ENCODE peak calls at places on chromosomes 13 and 19, in eight cellular contexts. One of them, this sample, is unnamed. For H3K4me1, the result is how much of the 10 kb centered on the place peaks cover.

GRCh38 chr19:13134626-13135025 is 15.5 kb downstream of the STX10 start:
- DNase-seq in A549: no peak
- DNase-seq in lower lobe of right lung: peak
- DNase-seq in tibial artery: no peak
- DNase-seq in heart left ventricle: no peak
- DNase-seq in fibroblast of lung: no peak
- DNase-seq in esophagus squamous epithelium: no peak
- DNase-seq in thoracic aorta: no peak
- DNase-seq in this sample: no peak

GRCh38 chr19:13920940-13921744 is 15.1 kb downstream of the CC2D1A start:
- DNase-seq in A549: peak
- DNase-seq in lower lobe of right lung: no peak
- DNase-seq in tibial artery: no peak
- DNase-seq in heart left ventricle: no peak
- DNase-seq in fibroblast of lung: peak
- DNase-seq in esophagus squamous epithelium: no peak
- DNase-seq in thoracic aorta: no peak
- DNase-seq in this sample: no peak

GRCh38 chr19:35449347-35450043 is 1.4 kb downstream of the FFAR2 start:
- DNase-seq in A549: no peak
- DNase-seq in lower lobe of right lung: no peak
- DNase-seq in tibial artery: no peak
- DNase-seq in heart left ventricle: no peak
- DNase-seq in fibroblast of lung: no peak
- DNase-seq in esophagus squamous epithelium: no peak
- DNase-seq in thoracic aorta: no peak
- DNase-seq in this sample: no peak

GRCh38 chr13:80341098-80341701 is at the start of gene SPRY2:
- DNase-seq in A549: peak
- DNase-seq in lower lobe of right lung: peak
- DNase-seq in tibial artery: peak
- DNase-seq in heart left ventricle: peak
- DNase-seq in fibroblast of lung: peak
- DNase-seq in esophagus squamous epithelium: peak
- DNase-seq in thoracic aorta: peak
- DNase-seq in this sample: peak

GRCh38 chr13:110498327-110498726 is 63.2 kb downstream of the RAB20 start:
- DNase-seq in A549: no peak
- DNase-seq in lower lobe of right lung: no peak
- DNase-seq in tibial artery: no peak
- DNase-seq in heart left ventricle: no peak
- DNase-seq in fibroblast of lung: peak
- DNase-seq in esophagus squamous epithelium: no peak
- DNase-seq in thoracic aorta: no peak
- DNase-seq in this sample: no peak

GRCh38 chr13:51534075-51534817 is 50.0 kb upstream of the WDFY2 start:
- DNase-seq in A549: no peak
- DNase-seq in lower lobe of right lung: peak
- DNase-seq in tibial artery: peak
- DNase-seq in heart left ventricle: peak
- DNase-seq in fibroblast of lung: no peak
- DNase-seq in esophagus squamous epithelium: no peak
- DNase-seq in thoracic aorta: no peak
- DNase-seq in this sample: peak

GRCh38 chr19:1112254-1113208 is 8.7 kb downstream of the GPX4 start:
- DNase-seq in A549: no peak
- DNase-seq in lower lobe of right lung: peak
- DNase-seq in tibial artery: no peak
- DNase-seq in heart left ventricle: no peak
- DNase-seq in fibroblast of lung: no peak
- DNase-seq in esophagus squamous epithelium: no peak
- DNase-seq in thoracic aorta: no peak
- DNase-seq in this sample: no peak

GRCh38 chr19:39502640-39503417 is 4.1 kb downstream of the DLL3 start:
- DNase-seq in A549: peak
- DNase-seq in lower lobe of right lung: peak
- DNase-seq in tibial artery: no peak
- DNase-seq in heart left ventricle: peak
- DNase-seq in fibroblast of lung: peak
- DNase-seq in esophagus squamous epithelium: no peak
- DNase-seq in thoracic aorta: no peak
- DNase-seq in this sample: peak

GRCh38 chr19:43420954-43421353 is 6.3 kb downstream of the TEX101 start:
- DNase-seq in A549: no peak
- DNase-seq in lower lobe of right lung: no peak
- DNase-seq in tibial artery: no peak
- DNase-seq in heart left ventricle: no peak
- DNase-seq in fibroblast of lung: no peak
- DNase-seq in esophagus squamous epithelium: no peak
- DNase-seq in thoracic aorta: no peak
- DNase-seq in this sample: no peak

GRCh38 chr13:92461402-92461801 is 765.2 kb upstream of the GPC6 start:
- DNase-seq in A549: no peak
- DNase-seq in lower lobe of right lung: no peak
- DNase-seq in tibial artery: no peak
- DNase-seq in heart left ventricle: no peak
- DNase-seq in fibroblast of lung: no peak
- DNase-seq in esophagus squamous epithelium: no peak
- DNase-seq in thoracic aorta: no peak
- DNase-seq in this sample: no peak

GRCh38 chr13:113220141-113220598 is 10.8 kb downstream of the CUL4A start:
- DNase-seq in A549: no peak
- DNase-seq in lower lobe of right lung: no peak
- DNase-seq in tibial artery: no peak
- DNase-seq in heart left ventricle: no peak
- DNase-seq in fibroblast of lung: no peak
- DNase-seq in esophagus squamous epithelium: no peak
- DNase-seq in thoracic aorta: no peak
- DNase-seq in this sample: no peak
- H3K27ac ChIP-seq in A549: no peak
- H3K27ac ChIP-seq in lower lobe of right lung: no peak
- H3K27ac ChIP-seq in tibial artery: no peak
- H3K27ac ChIP-seq in heart left ventricle: peak
- H3K27ac ChIP-seq in fibroblast of lung: no peak
- H3K27ac ChIP-seq in esophagus squamous epithelium: no peak
- H3K27ac ChIP-seq in thoracic aorta: no peak
- H3K27ac ChIP-seq in this sample: no peak

GRCh38 chr19:46999377-46999776 is 20.3 kb upstream of the NPAS1 start:
- DNase-seq in A549: no peak
- DNase-seq in lower lobe of right lung: no peak
- DNase-seq in tibial artery: no peak
- DNase-seq in heart left ventricle: no peak
- DNase-seq in fibroblast of lung: no peak
- DNase-seq in esophagus squamous epithelium: no peak
- DNase-seq in thoracic aorta: no peak
- DNase-seq in this sample: no peak
- TF ChIP-seq CTCF in A549: no peak
- TF ChIP-seq CTCF in lower lobe of right lung: no peak
- TF ChIP-seq CTCF in tibial artery: no peak
- TF ChIP-seq CTCF in heart left ventricle: no peak
- TF ChIP-seq CTCF in fibroblast of lung: no peak
- TF ChIP-seq CTCF in esophagus squamous epithelium: no peak
- TF ChIP-seq CTCF in thoracic aorta: no peak
- TF ChIP-seq CTCF in this sample: no peak

DNA sequence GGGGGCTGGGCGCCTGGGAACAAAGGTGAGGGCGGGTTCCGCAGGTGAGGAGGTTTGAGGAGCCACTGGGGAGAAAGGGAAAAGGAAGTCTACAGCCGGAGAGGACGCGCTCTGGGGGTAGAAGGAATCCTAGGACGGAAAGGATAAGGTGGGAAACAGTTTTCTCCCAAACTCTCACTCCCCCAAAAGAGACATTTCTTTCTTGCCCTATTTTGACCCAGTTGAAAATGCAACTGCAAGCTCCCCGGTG is 651 bp upstream of the POLR1D start:
- DNase-seq in A549: no peak
- DNase-seq in lower lobe of right lung: no peak
- DNase-seq in tibial artery: no peak
- DNase-seq in heart left ventricle: no peak
- DNase-seq in fibroblast of lung: no peak
- DNase-seq in esophagus squamous epithelium: no peak
- DNase-seq in thoracic aorta: no peak
- DNase-seq in this sample: no peak
- H3K4me1 ChIP-seq in A549: under half
- H3K4me1 ChIP-seq in lower lobe of right lung: half or more
- H3K4me1 ChIP-seq in tibial artery: under half
- H3K4me1 ChIP-seq in heart left ventricle: under half
- H3K4me1 ChIP-seq in fibroblast of lung: under half
- H3K4me1 ChIP-seq in esophagus squamous epithelium: under half
- H3K4me1 ChIP-seq in thoracic aorta: under half
- H3K4me1 ChIP-seq in this sample: under half

GRCh38 chr19:57748029-57748428 is 1.4 kb downstream of the ZNF776 start:
- DNase-seq in A549: no peak
- DNase-seq in lower lobe of right lung: no peak
- DNase-seq in tibial artery: no peak
- DNase-seq in heart left ventricle: no peak
- DNase-seq in fibroblast of lung: no peak
- DNase-seq in esophagus squamous epithelium: no peak
- DNase-seq in thoracic aorta: no peak
- DNase-seq in this sample: no peak

GRCh38 chr19:57746580-57747471 is at the start of gene ZNF776:
- DNase-seq in A549: peak
- DNase-seq in lower lobe of right lung: peak
- DNase-seq in tibial artery: peak
- DNase-seq in heart left ventricle: peak
- DNase-seq in fibroblast of lung: peak
- DNase-seq in esophagus squamous epithelium: peak
- DNase-seq in thoracic aorta: peak
- DNase-seq in this sample: peak

GRCh38 chr19:57747472-57747807 is 825 bp downstream of the ZNF776 start:
- DNase-seq in A549: no peak
- DNase-seq in lower lobe of right lung: no peak
- DNase-seq in tibial artery: no peak
- DNase-seq in heart left ventricle: no peak
- DNase-seq in fibroblast of lung: no peak
- DNase-seq in esophagus squamous epithelium: no peak
- DNase-seq in thoracic aorta: no peak
- DNase-seq in this sample: no peak
- H3K27ac ChIP-seq in A549: peak
- H3K27ac ChIP-seq in lower lobe of right lung: peak
- H3K27ac ChIP-seq in tibial artery: peak
- H3K27ac ChIP-seq in heart left ventricle: peak
- H3K27ac ChIP-seq in fibroblast of lung: no peak
- H3K27ac ChIP-seq in esophagus squamous epithelium: peak
- H3K27ac ChIP-seq in thoracic aorta: no peak
- H3K27ac ChIP-seq in this sample: no peak

GRCh38 chr13:98595134-98595533 is 18.2 kb upstream of the STK24 start:
- DNase-seq in A549: no peak
- DNase-seq in lower lobe of right lung: no peak
- DNase-seq in tibial artery: no peak
- DNase-seq in heart left ventricle: no peak
- DNase-seq in fibroblast of lung: no peak
- DNase-seq in esophagus squamous epithelium: no peak
- DNase-seq in thoracic aorta: no peak
- DNase-seq in this sample: no peak

GRCh38 chr13:98599502-98600328 is 22.8 kb upstream of the STK24 start:
- DNase-seq in A549: no peak
- DNase-seq in lower lobe of right lung: no peak
- DNase-seq in tibial artery: no peak
- DNase-seq in heart left ventricle: no peak
- DNase-seq in fibroblast of lung: no peak
- DNase-seq in esophagus squamous epithelium: no peak
- DNase-seq in thoracic aorta: no peak
- DNase-seq in this sample: no peak

GRCh38 chr13:98592353-98592740 is 15.4 kb upstream of the STK24 start:
- DNase-seq in A549: no peak
- DNase-seq in lower lobe of right lung: no peak
- DNase-seq in tibial artery: no peak
- DNase-seq in heart left ventricle: no peak
- DNase-seq in fibroblast of lung: no peak
- DNase-seq in esophagus squamous epithelium: no peak
- DNase-seq in thoracic aorta: no peak
- DNase-seq in this sample: no peak

DNA sequence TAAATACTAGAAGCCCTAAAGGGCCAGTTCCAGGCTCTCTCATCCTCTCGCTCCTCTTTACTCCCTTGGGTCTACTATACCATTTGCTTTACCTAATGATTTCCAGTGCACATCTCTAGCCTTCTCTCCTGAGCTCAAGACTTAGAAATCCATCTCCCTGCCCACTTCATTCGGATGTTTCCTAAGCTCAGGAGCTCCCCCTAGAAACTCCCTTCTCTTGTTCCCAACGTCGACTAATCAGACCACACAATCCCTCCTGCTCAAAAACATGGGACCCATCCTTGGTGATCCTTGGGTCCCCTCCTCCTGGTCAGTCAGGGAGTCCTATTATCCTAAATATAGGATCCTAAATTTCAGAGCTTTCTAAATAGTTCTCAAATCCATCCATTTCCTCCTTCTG is 21.1 kb upstream of the STK24 start:
- DNase-seq in A549: no peak
- DNase-seq in lower lobe of right lung: no peak
- DNase-seq in tibial artery: no peak
- DNase-seq in heart left ventricle: no peak
- DNase-seq in fibroblast of lung: no peak
- DNase-seq in esophagus squamous epithelium: no peak
- DNase-seq in thoracic aorta: no peak
- DNase-seq in this sample: no peak
- TF ChIP-seq CTCF in A549: peak
- TF ChIP-seq CTCF in lower lobe of right lung: peak
- TF ChIP-seq CTCF in tibial artery: no peak
- TF ChIP-seq CTCF in heart left ventricle: no peak
- TF ChIP-seq CTCF in fibroblast of lung: peak
- TF ChIP-seq CTCF in esophagus squamous epithelium: no peak
- TF ChIP-seq CTCF in thoracic aorta: no peak
- TF ChIP-seq CTCF in this sample: no peak

GRCh38 chr13:45040626-45041025 is 51.3 kb downstream of the GPALPP1 start:
- DNase-seq in A549: no peak
- DNase-seq in lower lobe of right lung: no peak
- DNase-seq in tibial artery: no peak
- DNase-seq in heart left ventricle: no peak
- DNase-seq in fibroblast of lung: peak
- DNase-seq in esophagus squamous epithelium: no peak
- DNase-seq in thoracic aorta: no peak
- DNase-seq in this sample: no peak

GRCh38 chr13:45036206-45036605 is 46.9 kb downstream of the GPALPP1 start:
- DNase-seq in A549: no peak
- DNase-seq in lower lobe of right lung: no peak
- DNase-seq in tibial artery: no peak
- DNase-seq in heart left ventricle: no peak
- DNase-seq in fibroblast of lung: no peak
- DNase-seq in esophagus squamous epithelium: no peak
- DNase-seq in thoracic aorta: no peak
- DNase-seq in this sample: no peak

GRCh38 chr13:45042539-45042938 is 53.2 kb downstream of the GPALPP1 start:
- DNase-seq in A549: no peak
- DNase-seq in lower lobe of right lung: no peak
- DNase-seq in tibial artery: no peak
- DNase-seq in heart left ventricle: no peak
- DNase-seq in fibroblast of lung: peak
- DNase-seq in esophagus squamous epithelium: no peak
- DNase-seq in thoracic aorta: no peak
- DNase-seq in this sample: no peak

GRCh38 chr13:45034342-45034741 is 45.0 kb downstream of the GPALPP1 start:
- DNase-seq in A549: no peak
- DNase-seq in lower lobe of right lung: no peak
- DNase-seq in tibial artery: no peak
- DNase-seq in heart left ventricle: no peak
- DNase-seq in fibroblast of lung: no peak
- DNase-seq in esophagus squamous epithelium: no peak
- DNase-seq in thoracic aorta: no peak
- DNase-seq in this sample: no peak

GRCh38 chr13:45040173-45040572 is 50.8 kb downstream of the GPALPP1 start:
- DNase-seq in A549: no peak
- DNase-seq in lower lobe of right lung: no peak
- DNase-seq in tibial artery: no peak
- DNase-seq in heart left ventricle: no peak
- DNase-seq in fibroblast of lung: no peak
- DNase-seq in esophagus squamous epithelium: no peak
- DNase-seq in thoracic aorta: no peak
- DNase-seq in this sample: no peak
- H3K4me1 ChIP-seq in A549: under half
- H3K4me1 ChIP-seq in lower lobe of right lung: under half
- H3K4me1 ChIP-seq in tibial artery: under half
- H3K4me1 ChIP-seq in heart left ventricle: under half
- H3K4me1 ChIP-seq in fibroblast of lung: under half
- H3K4me1 ChIP-seq in esophagus squamous epithelium: under half
- H3K4me1 ChIP-seq in thoracic aorta: under half
- H3K4me1 ChIP-seq in this sample: under half

This sample was measured in ascending aorta.